ENCODE peak calls at places on chromosomes 5 and 9, in seven cellular contexts. D is stomach, Z is AG04450, B is astrocyte of the spinal cord, V is uterus, L is A549, O is Caco-2. W is an unnamed sample.

GRCh38 chr9:123784513-123784912 is 145.4 kb downstream of the DENND1A start:
- DNase-seq in L (no peak), O (no peak), Z (peak; percentile 68), D (no peak), B (peak; percentile 59), V (no peak), W (no peak)

GRCh38 chr5:76607353-76607871 is 15.8 kb downstream of the F2RL2 start:
- DNase-seq in O (no peak), Z (no peak), V (no peak), B (peak; percentile 76), L (no peak), D (no peak), W (no peak)

GRCh38 chr5:157594237-157594636 is 18.7 kb upstream of the ADAM19 start:
- DNase-seq in V (no peak), D (no peak), Z (no peak), O (no peak), L (no peak), B (no peak), W (peak; percentile 56)

GRCh38 chr5:102959055-102959454 is 160.9 kb downstream of the GIN1 start:
- DNase-seq in B (peak; percentile 94), V (no peak), O (no peak), D (no peak), L (peak; percentile 15), Z (peak; percentile 63), W (peak; percentile 5)

GRCh38 chr5:137182576-137182975 is 316.6 kb downstream of the SPOCK1 start:
- DNase-seq in D (no peak), V (no peak), L (no peak), Z (no peak), O (no peak), B (no peak), W (no peak)

GRCh38 chr5:127909078-127909477 is 174.5 kb upstream of the SLC12A2 start:
- DNase-seq in O (peak; percentile 49), B (peak; percentile 50), Z (no peak), L (peak; percentile 39), D (no peak), V (no peak), W (peak; percentile 71)

GRCh38 chr9:106107716-106108115 is 413.4 kb downstream of the TMEM38B start:
- DNase-seq in L (no peak), D (no peak), B (no peak), O (no peak), V (no peak), Z (no peak), W (no peak)

GRCh38 chr9:112078432-112078831 is 96.7 kb downstream of the SUSD1 start:
- DNase-seq in L (no peak), O (no peak), V (no peak), B (no peak), Z (no peak), D (no peak), W (peak; percentile 86)

GRCh38 chr9:95407524-95407923 is 90.0 kb upstream of the FANCC start:
- DNase-seq in O (no peak), V (no peak), D (no peak), Z (no peak), L (no peak), B (no peak), W (no peak)

GRCh38 chr5:94632024-94632423 is 13.6 kb downstream of the SLF1 start:
- DNase-seq in Z (no peak), L (no peak), O (no peak), D (no peak), B (no peak), V (no peak), W (peak; percentile 55)

GRCh38 chr9:3939820-3940219 is 360.0 kb downstream of the GLIS3 start:
- DNase-seq in B (no peak), O (no peak), L (no peak), D (no peak), V (no peak), Z (no peak), W (no peak)

GRCh38 chr5:76622973-76623596 is at the start of gene F2RL2:
- DNase-seq in V (peak; percentile 24), O (no peak), B (peak; percentile 82), Z (peak; percentile 60), L (peak; percentile 52), D (no peak), W (no peak)

GRCh38 chr9:137433916-137434431 is 7.2 kb downstream of the ENTPD8 start:
- DNase-seq in B (no peak), L (no peak), V (no peak), Z (no peak), D (no peak), O (no peak), W (no peak)

GRCh38 chr5:178542455-178542854 is 47.7 kb downstream of the COL23A1 start:
- DNase-seq in Z (no peak), B (peak; percentile 58), D (no peak), L (no peak), O (no peak), V (no peak), W (no peak)

GRCh38 chr9:109440797-109441287 is 57.3 kb downstream of the PTPN3 start:
- DNase-seq in V (peak; percentile 22), B (peak; percentile 88), O (peak; percentile 66), L (peak; percentile 90), Z (peak; percentile 70), D (peak; percentile 53), W (peak; percentile 81)

GRCh38 chr9:116422119-116422979 is 264.8 kb upstream of the TRIM32 start:
- DNase-seq in L (no peak), V (no peak), B (no peak), O (no peak), D (no peak), Z (no peak), W (no peak)

GRCh38 chr9:14782652-14783051 is 60.1 kb upstream of the CER1 start:
- DNase-seq in Z (no peak), O (no peak), D (no peak), L (no peak), V (no peak), B (no peak), W (no peak)

GRCh38 chr5:137097203-137097602 is 401.9 kb downstream of the SPOCK1 start:
- DNase-seq in B (no peak), O (no peak), V (no peak), Z (no peak), D (no peak), L (no peak), W (no peak)

GRCh38 chr5:98563885-98564653 is 209.4 kb upstream of the RGMB start:
- DNase-seq in B (no peak), L (no peak), O (no peak), Z (no peak), D (peak; percentile 62), V (no peak), W (no peak)

GRCh38 chr5:10788358-10788757 is 27.3 kb upstream of the DAP start:
- DNase-seq in D (no peak), L (no peak), B (no peak), O (no peak), V (no peak), Z (no peak), W (no peak)

GRCh38 chr5:10792336-10792735 is 31.3 kb upstream of the DAP start:
- DNase-seq in B (no peak), Z (no peak), L (no peak), V (no peak), D (no peak), O (no peak), W (no peak)

GRCh38 chr5:10789021-10789420 is 28.0 kb upstream of the DAP start:
- DNase-seq in D (no peak), V (peak; percentile 85), Z (peak; percentile 84), L (no peak), B (peak; percentile 85), O (no peak), W (no peak)

GRCh38 chr5:10786835-10787234 is 25.8 kb upstream of the DAP start:
- DNase-seq in V (no peak), B (no peak), D (no peak), L (no peak), O (no peak), Z (no peak), W (no peak)

GRCh38 chr5:10789726-10790125 is 28.7 kb upstream of the DAP start:
- DNase-seq in V (no peak), L (no peak), D (no peak), O (no peak), Z (no peak), B (no peak), W (no peak)
- H3K4me3 ChIP-seq in V (no peak overlapping the region), L (no peak overlapping the region), D (no peak overlapping the region), O (no peak overlapping the region), Z (no peak overlapping the region), B (no peak overlapping the region), W (no peak overlapping the region)

GRCh38 chr5:120463991-120464626 is at the start of gene PRR16:
- DNase-seq in O (no peak), D (peak; percentile 28), V (peak; percentile 39), B (peak; percentile 70), L (peak; percentile 40), Z (no peak), W (peak; percentile 42)
- TF ChIP-seq CTCF in O (no peak), D (no peak), V (peak; percentile 59), B (no peak), L (peak; percentile 8), Z (no peak), W (peak; percentile 11)

DNA sequence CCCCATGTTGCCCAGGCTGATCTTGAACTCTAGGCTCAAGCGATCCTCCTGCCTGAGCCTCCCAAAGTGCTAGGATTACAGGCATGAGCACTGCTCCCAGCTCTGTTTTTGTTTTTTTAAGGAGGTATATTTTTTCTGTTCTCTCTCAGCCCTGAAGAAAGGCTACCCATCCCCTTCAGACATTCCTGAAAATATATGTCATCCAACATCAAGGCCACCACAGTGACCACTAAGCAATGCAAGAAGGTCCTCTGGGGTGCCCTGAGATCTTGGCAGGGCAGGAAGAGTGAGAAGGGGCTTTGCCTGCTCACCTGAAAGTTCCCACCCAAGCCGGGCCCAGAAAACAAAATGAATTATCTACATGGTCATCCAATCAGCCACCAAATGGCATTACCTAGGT is 47.8 kb upstream of the IL17B start:
- DNase-seq in B (no peak), Z (no peak), L (no peak), V (no peak), O (no peak), D (no peak), W (no peak)
- H3K4me3 ChIP-seq in B (no peak overlapping the region), Z (no peak overlapping the region), L (no peak overlapping the region), V (no peak overlapping the region), O (no peak overlapping the region), D (no peak overlapping the region), W (no peak overlapping the region)

GRCh38 chr5:172841258-172841657 is 7.2 kb downstream of the ERGIC1 start:
- DNase-seq in Z (no peak), O (no peak), L (no peak), B (no peak), V (no peak), D (no peak), W (no peak)

GRCh38 chr5:172840778-172841154 is 6.7 kb downstream of the ERGIC1 start:
- DNase-seq in D (no peak), V (no peak), B (no peak), Z (no peak), O (no peak), L (no peak), W (no peak)

GRCh38 chr5:172840077-172840777 is 6.2 kb downstream of the ERGIC1 start:
- DNase-seq in B (no peak), D (no peak), V (no peak), L (no peak), O (no peak), Z (no peak), W (no peak)

GRCh38 chr5:172838151-172838875 is 4.3 kb downstream of the ERGIC1 start:
- DNase-seq in V (no peak), Z (no peak), L (no peak), B (no peak), O (no peak), D (no peak), W (no peak)

DNA sequence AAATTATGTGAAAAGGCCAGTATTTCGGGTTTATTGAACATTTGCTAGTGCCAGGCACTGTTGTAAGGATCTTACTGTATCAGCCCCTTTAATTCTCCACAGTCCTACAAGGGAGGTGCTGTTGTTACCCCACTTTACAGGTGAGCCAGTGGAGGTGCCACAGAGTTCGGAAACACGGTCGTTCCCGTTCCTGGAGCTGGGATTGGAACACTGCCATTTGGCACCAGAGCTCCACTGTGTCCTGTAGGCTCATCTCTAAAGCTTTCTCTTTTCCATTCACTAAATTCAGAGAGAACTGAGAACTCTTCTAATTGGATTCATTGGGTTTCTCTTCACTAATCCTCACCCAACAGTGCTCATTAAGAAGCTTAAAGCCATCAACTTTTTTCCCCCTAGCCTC is 5.6 kb downstream of the ERGIC1 start:
- DNase-seq in Z (no peak), D (peak; percentile 60), B (no peak), O (no peak), L (no peak), V (no peak), W (no peak)
- TF ChIP-seq CTCF in Z (no peak), D (no peak), B (no peak), O (no peak), L (no peak), V (no peak), W (no peak)